ENCODE peak calls at places on chromosomes 5 and 9, in seven cellular contexts. U, R, M, Y, G, S and E are unnamed samples.
A peak's percentile ranks its signal among the peaks of the same experiment; 100 is the strongest.

GRCh38 chr9:37025381-37026084 is 8.5 kb downstream of the PAX5 start:
- DNase-seq in M (no peak), G (no peak), U (no peak), Y (no peak), R (no peak), S (no peak), E (no peak)

GRCh38 chr9:37761511-37761910 is 7.9 kb downstream of the TRMT10B start:
- DNase-seq in M (no peak), R (no peak), U (no peak), S (no peak), G (no peak), Y (peak; percentile 32), E (no peak)

GRCh38 chr5:163586431-163587033 is 81.1 kb downstream of the MAT2B start:
- DNase-seq in R (no peak), G (no peak), Y (no peak), M (no peak), U (no peak), S (no peak), E (no peak)

GRCh38 chr9:95719354-95719753 is 156.1 kb upstream of the ERCC6L2 start:
- DNase-seq in G (no peak), Y (no peak), U (no peak), S (no peak), R (no peak), M (no peak), E (no peak)

GRCh38 chr9:33287087-33287490 is 3.2 kb upstream of the NFX1 start:
- DNase-seq in S (no peak), M (peak; percentile 52), U (no peak), Y (peak; percentile 86), G (peak; percentile 75), R (no peak), E (no peak)

GRCh38 chr9:124263158-124263557 is 5.4 kb downstream of the NEK6 start:
- DNase-seq in M (no peak), S (no peak), G (no peak), Y (no peak), U (no peak), R (no peak), E (no peak)

GRCh38 chr5:61386062-61386800 is 54.2 kb downstream of the ZSWIM6 start:
- DNase-seq in Y (no peak), S (no peak), M (no peak), R (no peak), G (no peak), U (no peak), E (no peak)

GRCh38 chr5:1732238-1732880 is 67.3 kb downstream of the MRPL36 start:
- DNase-seq in G (no peak), S (no peak), Y (no peak), M (peak; percentile 35), U (no peak), R (no peak), E (peak; percentile 37)

GRCh38 chr9:127112683-127113539 is 9.5 kb downstream of the ANGPTL2 start:
- DNase-seq in M (no peak), R (no peak), G (peak; percentile 59), S (no peak), U (no peak), Y (peak; percentile 50), E (no peak)

GRCh38 chr9:136201609-136202448 is 3.1 kb downstream of the LHX3 start:
- DNase-seq in M (no peak), Y (peak; percentile 18), S (no peak), R (no peak), U (no peak), G (peak; percentile 39), E (no peak)

GRCh38 chr9:114911167-114911821 is 19.1 kb downstream of the TNFSF8 start:
- DNase-seq in U (no peak), Y (peak; percentile 61), G (peak; percentile 54), R (no peak), S (no peak), M (no peak), E (no peak)

GRCh38 chr5:96054272-96055030 is 92.8 kb upstream of the ELL2 start:
- DNase-seq in G (no peak), Y (no peak), R (no peak), S (no peak), M (no peak), U (no peak), E (no peak)

GRCh38 chr5:132466453-132467291 is 23.9 kb downstream of the IRF1 start:
- DNase-seq in M (peak; percentile 67), S (no peak), Y (peak; percentile 54), R (peak; percentile 90), G (peak; percentile 44), U (peak; percentile 39), E (peak; percentile 96)

GRCh38 chr9:69535911-69536310 is 136.3 kb downstream of the APBA1 start:
- DNase-seq in M (no peak), Y (no peak), R (no peak), S (no peak), G (peak; percentile 19), U (no peak), E (no peak)

GRCh38 chr9:23887781-23888180 is 61.7 kb upstream of the ELAVL2 start:
- DNase-seq in U (no peak), S (no peak), R (no peak), G (no peak), Y (no peak), M (no peak), E (no peak)

GRCh38 chr5:111043712-111044506 is 27.6 kb upstream of the TSLP start:
- DNase-seq in R (no peak), M (no peak), S (no peak), U (no peak), G (no peak), Y (peak; percentile 17), E (no peak)

GRCh38 chr5:105563842-105564241 is 2001.3 kb upstream of the NUDT12 start:
- DNase-seq in G (no peak), S (no peak), Y (no peak), M (no peak), U (no peak), R (no peak), E (no peak)

GRCh38 chr5:10828241-10828640 is 67.2 kb upstream of the DAP start:
- DNase-seq in R (no peak), M (no peak), Y (no peak), G (no peak), S (no peak), U (no peak), E (no peak)

GRCh38 chr5:83510199-83510730 is 38.7 kb downstream of the VCAN start:
- DNase-seq in M (no peak), G (no peak), R (no peak), Y (no peak), U (no peak), S (no peak), E (no peak)

GRCh38 chr9:20624201-20625002 is 2.1 kb upstream of the MLLT3 start:
- DNase-seq in M (peak; percentile 62), U (no peak), S (peak; percentile 48), Y (peak; percentile 87), G (peak; percentile 81), R (peak; percentile 63), E (no peak)

GRCh38 chr9:136539427-136540412 is 6.1 kb downstream of the NOTCH1 start:
- DNase-seq in S (peak; percentile 56), U (peak; percentile 80), G (peak; percentile 99), R (peak; percentile 86), Y (peak; percentile 78), M (peak; percentile 94), E (peak; percentile 79)

GRCh38 chr5:59833448-59833847 is 60.1 kb downstream of the PDE4D start:
- DNase-seq in R (no peak), S (no peak), U (no peak), Y (no peak), G (no peak), M (no peak), E (no peak)

GRCh38 chr9:22617156-22617555 is 170.5 kb downstream of the DMRTA1 start:
- DNase-seq in G (no peak), Y (no peak), U (no peak), R (no peak), M (no peak), S (no peak), E (no peak)

GRCh38 chr9:37034320-37034937 is 361 bp upstream of the PAX5 start:
- DNase-seq in U (no peak), M (no peak), R (no peak), G (peak; percentile 17), S (no peak), Y (no peak), E (no peak)

GRCh38 chr5:12662545-12663314 is 758.5 kb upstream of the CTNND2 start:
- DNase-seq in M (no peak), G (no peak), Y (no peak), R (no peak), U (no peak), S (no peak), E (no peak)

GRCh38 chr9:86047361-86047760 is 52.0 kb downstream of the GOLM1 start:
- DNase-seq in S (no peak), R (no peak), Y (no peak), M (no peak), G (no peak), U (no peak), E (no peak)

GRCh38 chr9:13586726-13587392 is 307.4 kb upstream of the MPDZ start:
- DNase-seq in G (peak; percentile 92), M (no peak), U (no peak), S (no peak), R (no peak), Y (no peak), E (no peak)

GRCh38 chr9:20243866-20244647 is 378.2 kb downstream of the MLLT3 start:
- DNase-seq in Y (no peak), R (no peak), U (no peak), M (no peak), G (no peak), S (no peak), E (no peak)

GRCh38 chr5:77945874-77946273 is 169.7 kb upstream of the TBCA start:
- DNase-seq in M (no peak), G (peak; percentile 6), U (no peak), S (peak; percentile 68), R (no peak), Y (no peak), E (no peak)

GRCh38 chr5:36158144-36158543 is 6.2 kb downstream of the SKP2 start:
- DNase-seq in Y (no peak), U (no peak), R (no peak), G (peak; percentile 40), M (no peak), S (no peak), E (no peak)

GRCh38 chr9:126235350-126235740 is 91.3 kb upstream of the MVB12B start:
- DNase-seq in M (no peak), G (no peak), R (no peak), U (no peak), Y (no peak), S (no peak), E (no peak)

GRCh38 chr5:120630550-120630949 is 166.4 kb downstream of the PRR16 start:
- DNase-seq in Y (no peak), G (no peak), U (no peak), R (no peak), M (no peak), S (no peak), E (no peak)

GRCh38 chr5:153157156-153157555 is 333.3 kb upstream of the GRIA1 start:
- DNase-seq in G (no peak), U (no peak), M (no peak), R (no peak), Y (no peak), S (no peak), E (no peak)

GRCh38 chr5:90111354-90112070 is 298.0 kb downstream of the CETN3 start:
- DNase-seq in Y (peak; percentile 92), R (no peak), S (no peak), U (no peak), M (no peak), G (no peak), E (no peak)

GRCh38 chr5:175212203-175212602 is 231.8 kb downstream of the DRD1 start:
- DNase-seq in G (no peak), U (no peak), S (no peak), Y (no peak), R (no peak), M (no peak), E (no peak)

GRCh38 chr5:168750926-168751325 is 171.8 kb upstream of the PANK3 start:
- DNase-seq in S (no peak), G (no peak), R (no peak), Y (no peak), M (peak; percentile 26), U (no peak), E (peak; percentile 21)